ENCODE peak calls at places on chromosome 11, in seven cellular contexts. One of them, this sample, is unnamed.

GRCh38 chr11:25423436-25424184 is 908.3 kb upstream of the ANO3 start:
- DNase-seq in activated CD4-positive, alpha-beta T cell treated with anti-CD3 and anti-CD28 coated beads, Interleukin-2, amount 50 U/mL, for 1 hour: no peak
- DNase-seq in fibroblast of the conjunctiva: peak; percentile 43
- DNase-seq in T-cell: no peak
- DNase-seq in activated CD8-positive, alpha-beta memory T cell treated with anti-CD3 and anti-CD28 coated beads, Interleukin-2, amount 50 U/mL, for 4 hours: no peak
- DNase-seq in coronary artery: no peak
- DNase-seq in T-helper 9 cell: no peak
- DNase-seq in this sample: no peak

GRCh38 chr11:92751594-92751993 is 217.9 kb upstream of the MTNR1B start:
- DNase-seq in T-cell: no peak
- DNase-seq in T-helper 9 cell: no peak
- DNase-seq in activated CD8-positive, alpha-beta memory T cell treated with anti-CD3 and anti-CD28 coated beads, Interleukin-2, amount 50 U/mL, for 4 hours: no peak
- DNase-seq in activated CD4-positive, alpha-beta T cell treated with anti-CD3 and anti-CD28 coated beads, Interleukin-2, amount 50 U/mL, for 1 hour: no peak
- DNase-seq in coronary artery: no peak
- DNase-seq in fibroblast of the conjunctiva: no peak
- DNase-seq in this sample: no peak

GRCh38 chr11:130847517-130847916 is 68.8 kb downstream of the SNX19 start:
- DNase-seq in T-cell: no peak
- DNase-seq in T-helper 9 cell: no peak
- DNase-seq in activated CD4-positive, alpha-beta T cell treated with anti-CD3 and anti-CD28 coated beads, Interleukin-2, amount 50 U/mL, for 1 hour: no peak
- DNase-seq in activated CD8-positive, alpha-beta memory T cell treated with anti-CD3 and anti-CD28 coated beads, Interleukin-2, amount 50 U/mL, for 4 hours: no peak
- DNase-seq in fibroblast of the conjunctiva: no peak
- DNase-seq in coronary artery: no peak
- DNase-seq in this sample: no peak

GRCh38 chr11:57637626-57638004 is 12.1 kb downstream of the YPEL4 start:
- DNase-seq in T-helper 9 cell: no peak
- DNase-seq in T-cell: no peak
- DNase-seq in activated CD8-positive, alpha-beta memory T cell treated with anti-CD3 and anti-CD28 coated beads, Interleukin-2, amount 50 U/mL, for 4 hours: no peak
- DNase-seq in fibroblast of the conjunctiva: no peak
- DNase-seq in activated CD4-positive, alpha-beta T cell treated with anti-CD3 and anti-CD28 coated beads, Interleukin-2, amount 50 U/mL, for 1 hour: no peak
- DNase-seq in coronary artery: no peak
- DNase-seq in this sample: no peak

GRCh38 chr11:69598147-69598546 is 42.8 kb upstream of the CCND1 start:
- DNase-seq in T-cell: no peak
- DNase-seq in activated CD8-positive, alpha-beta memory T cell treated with anti-CD3 and anti-CD28 coated beads, Interleukin-2, amount 50 U/mL, for 4 hours: no peak
- DNase-seq in activated CD4-positive, alpha-beta T cell treated with anti-CD3 and anti-CD28 coated beads, Interleukin-2, amount 50 U/mL, for 1 hour: no peak
- DNase-seq in coronary artery: peak; percentile 57
- DNase-seq in T-helper 9 cell: no peak
- DNase-seq in fibroblast of the conjunctiva: no peak
- DNase-seq in this sample: no peak

GRCh38 chr11:109425554-109425953 is 3.6 kb downstream of the C11orf87 start:
- DNase-seq in fibroblast of the conjunctiva: no peak
- DNase-seq in T-cell: no peak
- DNase-seq in T-helper 9 cell: no peak
- DNase-seq in coronary artery: no peak
- DNase-seq in activated CD4-positive, alpha-beta T cell treated with anti-CD3 and anti-CD28 coated beads, Interleukin-2, amount 50 U/mL, for 1 hour: no peak
- DNase-seq in activated CD8-positive, alpha-beta memory T cell treated with anti-CD3 and anti-CD28 coated beads, Interleukin-2, amount 50 U/mL, for 4 hours: no peak
- DNase-seq in this sample: no peak

GRCh38 chr11:118437736-118438125 is 1.4 kb downstream of the KMT2A start:
- DNase-seq in coronary artery: peak; percentile 74
- DNase-seq in fibroblast of the conjunctiva: no peak
- DNase-seq in T-cell: no peak
- DNase-seq in activated CD8-positive, alpha-beta memory T cell treated with anti-CD3 and anti-CD28 coated beads, Interleukin-2, amount 50 U/mL, for 4 hours: peak; percentile 25
- DNase-seq in T-helper 9 cell: peak; percentile 16
- DNase-seq in activated CD4-positive, alpha-beta T cell treated with anti-CD3 and anti-CD28 coated beads, Interleukin-2, amount 50 U/mL, for 1 hour: peak; percentile 7
- DNase-seq in this sample: no peak

GRCh38 chr11:17822021-17822781 is 87.6 kb downstream of the KCNC1 start:
- DNase-seq in T-helper 9 cell: no peak
- DNase-seq in activated CD8-positive, alpha-beta memory T cell treated with anti-CD3 and anti-CD28 coated beads, Interleukin-2, amount 50 U/mL, for 4 hours: no peak
- DNase-seq in coronary artery: no peak
- DNase-seq in T-cell: no peak
- DNase-seq in fibroblast of the conjunctiva: no peak
- DNase-seq in activated CD4-positive, alpha-beta T cell treated with anti-CD3 and anti-CD28 coated beads, Interleukin-2, amount 50 U/mL, for 1 hour: no peak
- DNase-seq in this sample: no peak

GRCh38 chr11:64276653-64277431 is 7.6 kb downstream of the BAD start:
- DNase-seq in activated CD4-positive, alpha-beta T cell treated with anti-CD3 and anti-CD28 coated beads, Interleukin-2, amount 50 U/mL, for 1 hour: no peak
- DNase-seq in activated CD8-positive, alpha-beta memory T cell treated with anti-CD3 and anti-CD28 coated beads, Interleukin-2, amount 50 U/mL, for 4 hours: no peak
- DNase-seq in T-cell: no peak
- DNase-seq in fibroblast of the conjunctiva: no peak
- DNase-seq in coronary artery: no peak
- DNase-seq in T-helper 9 cell: no peak
- DNase-seq in this sample: no peak

GRCh38 chr11:116882386-116882785 is 45.0 kb upstream of the APOA1 start:
- DNase-seq in T-cell: no peak
- DNase-seq in activated CD4-positive, alpha-beta T cell treated with anti-CD3 and anti-CD28 coated beads, Interleukin-2, amount 50 U/mL, for 1 hour: no peak
- DNase-seq in T-helper 9 cell: no peak
- DNase-seq in activated CD8-positive, alpha-beta memory T cell treated with anti-CD3 and anti-CD28 coated beads, Interleukin-2, amount 50 U/mL, for 4 hours: no peak
- DNase-seq in fibroblast of the conjunctiva: no peak
- DNase-seq in coronary artery: no peak
- DNase-seq in this sample: no peak

GRCh38 chr11:9187616-9188015 is 77.5 kb downstream of the DENND5A start:
- DNase-seq in coronary artery: no peak
- DNase-seq in fibroblast of the conjunctiva: no peak
- DNase-seq in activated CD4-positive, alpha-beta T cell treated with anti-CD3 and anti-CD28 coated beads, Interleukin-2, amount 50 U/mL, for 1 hour: no peak
- DNase-seq in T-helper 9 cell: no peak
- DNase-seq in T-cell: no peak
- DNase-seq in activated CD8-positive, alpha-beta memory T cell treated with anti-CD3 and anti-CD28 coated beads, Interleukin-2, amount 50 U/mL, for 4 hours: no peak
- DNase-seq in this sample: no peak

GRCh38 chr11:67466367-67466766 is 2.7 kb downstream of the TMEM134 start:
- DNase-seq in fibroblast of the conjunctiva: no peak
- DNase-seq in activated CD8-positive, alpha-beta memory T cell treated with anti-CD3 and anti-CD28 coated beads, Interleukin-2, amount 50 U/mL, for 4 hours: no peak
- DNase-seq in activated CD4-positive, alpha-beta T cell treated with anti-CD3 and anti-CD28 coated beads, Interleukin-2, amount 50 U/mL, for 1 hour: no peak
- DNase-seq in coronary artery: no peak
- DNase-seq in T-helper 9 cell: no peak
- DNase-seq in T-cell: no peak
- DNase-seq in this sample: no peak

GRCh38 chr11:13261600-13262061 is 16.0 kb upstream of the BMAL1 start:
- DNase-seq in activated CD8-positive, alpha-beta memory T cell treated with anti-CD3 and anti-CD28 coated beads, Interleukin-2, amount 50 U/mL, for 4 hours: no peak
- DNase-seq in coronary artery: no peak
- DNase-seq in fibroblast of the conjunctiva: peak; percentile 88
- DNase-seq in T-cell: no peak
- DNase-seq in activated CD4-positive, alpha-beta T cell treated with anti-CD3 and anti-CD28 coated beads, Interleukin-2, amount 50 U/mL, for 1 hour: no peak
- DNase-seq in T-helper 9 cell: no peak
- DNase-seq in this sample: no peak

GRCh38 chr11:62539238-62539925 is 7.2 kb downstream of the AHNAK start:
- DNase-seq in fibroblast of the conjunctiva: peak; percentile 85
- DNase-seq in T-cell: peak; percentile 17
- DNase-seq in activated CD4-positive, alpha-beta T cell treated with anti-CD3 and anti-CD28 coated beads, Interleukin-2, amount 50 U/mL, for 1 hour: peak; percentile 43
- DNase-seq in coronary artery: no peak
- DNase-seq in activated CD8-positive, alpha-beta memory T cell treated with anti-CD3 and anti-CD28 coated beads, Interleukin-2, amount 50 U/mL, for 4 hours: peak; percentile 56
- DNase-seq in T-helper 9 cell: peak; percentile 37
- DNase-seq in this sample: peak; percentile 53

GRCh38 chr11:33620423-33621120 is 80.1 kb downstream of the C11orf91 start:
- DNase-seq in activated CD8-positive, alpha-beta memory T cell treated with anti-CD3 and anti-CD28 coated beads, Interleukin-2, amount 50 U/mL, for 4 hours: no peak
- DNase-seq in T-cell: no peak
- DNase-seq in coronary artery: no peak
- DNase-seq in fibroblast of the conjunctiva: peak; percentile 49
- DNase-seq in activated CD4-positive, alpha-beta T cell treated with anti-CD3 and anti-CD28 coated beads, Interleukin-2, amount 50 U/mL, for 1 hour: no peak
- DNase-seq in T-helper 9 cell: no peak
- DNase-seq in this sample: no peak

GRCh38 chr11:69654660-69655478 is 13.9 kb downstream of the CCND1 start:
- DNase-seq in fibroblast of the conjunctiva: no peak
- DNase-seq in activated CD4-positive, alpha-beta T cell treated with anti-CD3 and anti-CD28 coated beads, Interleukin-2, amount 50 U/mL, for 1 hour: no peak
- DNase-seq in T-helper 9 cell: no peak
- DNase-seq in activated CD8-positive, alpha-beta memory T cell treated with anti-CD3 and anti-CD28 coated beads, Interleukin-2, amount 50 U/mL, for 4 hours: no peak
- DNase-seq in T-cell: no peak
- DNase-seq in coronary artery: no peak
- DNase-seq in this sample: no peak

GRCh38 chr11:76592025-76592914 is 78.3 kb downstream of the LRRC32 start:
- DNase-seq in activated CD8-positive, alpha-beta memory T cell treated with anti-CD3 and anti-CD28 coated beads, Interleukin-2, amount 50 U/mL, for 4 hours: no peak
- DNase-seq in T-helper 9 cell: no peak
- DNase-seq in coronary artery: no peak
- DNase-seq in activated CD4-positive, alpha-beta T cell treated with anti-CD3 and anti-CD28 coated beads, Interleukin-2, amount 50 U/mL, for 1 hour: no peak
- DNase-seq in T-cell: no peak
- DNase-seq in fibroblast of the conjunctiva: no peak
- DNase-seq in this sample: no peak

GRCh38 chr11:14237333-14237988 is 121.5 kb downstream of the RRAS2 start:
- DNase-seq in T-helper 9 cell: no peak
- DNase-seq in coronary artery: no peak
- DNase-seq in activated CD4-positive, alpha-beta T cell treated with anti-CD3 and anti-CD28 coated beads, Interleukin-2, amount 50 U/mL, for 1 hour: no peak
- DNase-seq in T-cell: no peak
- DNase-seq in fibroblast of the conjunctiva: no peak
- DNase-seq in activated CD8-positive, alpha-beta memory T cell treated with anti-CD3 and anti-CD28 coated beads, Interleukin-2, amount 50 U/mL, for 4 hours: no peak
- DNase-seq in this sample: no peak

GRCh38 chr11:22337571-22338464 is at the start of gene SLC17A6:
- DNase-seq in fibroblast of the conjunctiva: no peak
- DNase-seq in activated CD8-positive, alpha-beta memory T cell treated with anti-CD3 and anti-CD28 coated beads, Interleukin-2, amount 50 U/mL, for 4 hours: no peak
- DNase-seq in activated CD4-positive, alpha-beta T cell treated with anti-CD3 and anti-CD28 coated beads, Interleukin-2, amount 50 U/mL, for 1 hour: no peak
- DNase-seq in T-helper 9 cell: no peak
- DNase-seq in T-cell: no peak
- DNase-seq in coronary artery: no peak
- DNase-seq in this sample: no peak

GRCh38 chr11:70398834-70399680 is 728 bp downstream of the CTTN start:
- DNase-seq in T-helper 9 cell: no peak
- DNase-seq in activated CD4-positive, alpha-beta T cell treated with anti-CD3 and anti-CD28 coated beads, Interleukin-2, amount 50 U/mL, for 1 hour: no peak
- DNase-seq in T-cell: no peak
- DNase-seq in fibroblast of the conjunctiva: no peak
- DNase-seq in coronary artery: no peak
- DNase-seq in activated CD8-positive, alpha-beta memory T cell treated with anti-CD3 and anti-CD28 coated beads, Interleukin-2, amount 50 U/mL, for 4 hours: no peak
- DNase-seq in this sample: no peak

GRCh38 chr11:75105462-75105925 is 8.8 kb upstream of the OR2AT4 start:
- DNase-seq in T-cell: no peak
- DNase-seq in coronary artery: no peak
- DNase-seq in activated CD8-positive, alpha-beta memory T cell treated with anti-CD3 and anti-CD28 coated beads, Interleukin-2, amount 50 U/mL, for 4 hours: no peak
- DNase-seq in fibroblast of the conjunctiva: no peak
- DNase-seq in T-helper 9 cell: no peak
- DNase-seq in activated CD4-positive, alpha-beta T cell treated with anti-CD3 and anti-CD28 coated beads, Interleukin-2, amount 50 U/mL, for 1 hour: no peak
- DNase-seq in this sample: no peak

GRCh38 chr11:131038597-131038996 is 122.3 kb upstream of the SNX19 start:
- DNase-seq in coronary artery: no peak
- DNase-seq in fibroblast of the conjunctiva: no peak
- DNase-seq in T-cell: no peak
- DNase-seq in activated CD8-positive, alpha-beta memory T cell treated with anti-CD3 and anti-CD28 coated beads, Interleukin-2, amount 50 U/mL, for 4 hours: no peak
- DNase-seq in activated CD4-positive, alpha-beta T cell treated with anti-CD3 and anti-CD28 coated beads, Interleukin-2, amount 50 U/mL, for 1 hour: no peak
- DNase-seq in T-helper 9 cell: no peak
- DNase-seq in this sample: no peak

This sample was measured in effector memory CD4-positive, alpha-beta T cell.